ENCODE peak calls at places on chromosomes 3 and 15, in seven cellular contexts. I is nephron progenitor cell, M is AG10803, L is glutamatergic neuron, N is H9, S is mucosa of descending colon, X is AG04450. G is an unnamed sample.

GRCh38 chr3:71964170-71964569 is 179.2 kb upstream of the PROK2 start:
- DNase-seq in I (no peak), M (no peak), L (no peak), N (no peak), S (no peak), X (no peak), G (no peak)

GRCh38 chr15:51765751-51766150 is 14.4 kb downstream of the TMOD2 start:
- DNase-seq in I (no peak), M (no peak), L (no peak), N (no peak), S (no peak), X (no peak), G (no peak)

GRCh38 chr3:183006396-183007002 is 26.2 kb upstream of the DCUN1D1 start:
- DNase-seq in I (no peak), M (no peak), L (no peak), N (peak; percentile 46), S (no peak), X (no peak), G (no peak)

GRCh38 chr15:37995461-37996347 is 61.3 kb downstream of the TMCO5A start:
- DNase-seq in I (peak; percentile 47), M (peak; percentile 72), L (no peak), N (no peak), S (no peak), X (peak; percentile 27), G (peak; percentile 30)

GRCh38 chr3:33490641-33491241 is 50.5 kb upstream of the UBP1 start:
- DNase-seq in I (no peak), M (no peak), L (peak; percentile 24), N (no peak), S (no peak), X (no peak), G (no peak)

GRCh38 chr15:65771870-65772269 is 20.2 kb downstream of the DENND4A start:
- DNase-seq in I (no peak), M (no peak), L (no peak), N (no peak), S (no peak), X (no peak), G (no peak)

GRCh38 chr3:64311424-64311920 is 86.2 kb upstream of the PRICKLE2 start:
- DNase-seq in I (no peak), M (peak; percentile 54), L (no peak), N (no peak), S (no peak), X (no peak), G (no peak)

GRCh38 chr3:59856921-59857320 is 807.1 kb upstream of the CFAP20DC start:
- DNase-seq in I (no peak), M (no peak), L (no peak), N (no peak), S (no peak), X (no peak), G (no peak)

GRCh38 chr3:63343674-63344073 is 65.6 kb downstream of the SYNPR start:
- DNase-seq in I (no peak), M (peak; percentile 98), L (peak; percentile 26), N (peak; percentile 77), S (peak; percentile 70), X (peak; percentile 69), G (peak; percentile 98)

GRCh38 chr3:137385922-137386321 is 378.2 kb upstream of the SOX14 start:
- DNase-seq in I (no peak), M (no peak), L (no peak), N (no peak), S (no peak), X (no peak), G (no peak)

GRCh38 chr3:139935071-139935865 is at the start of gene CLSTN2:
- DNase-seq in I (peak; percentile 87), M (peak; percentile 7), L (peak; percentile 89), N (peak; percentile 80), S (peak; percentile 57), X (no peak), G (no peak)

GRCh38 chr15:39358441-39359041 is 222.3 kb upstream of the THBS1 start:
- DNase-seq in I (no peak), M (peak; percentile 70), L (no peak), N (no peak), S (no peak), X (peak; percentile 37), G (no peak)

GRCh38 chr15:88651293-88651692 is 12.5 kb downstream of the ISG20 start:
- DNase-seq in I (no peak), M (peak; percentile 34), L (no peak), N (no peak), S (no peak), X (no peak), G (no peak)

GRCh38 chr15:29939404-29939803 is 117.1 kb upstream of the TJP1 start:
- DNase-seq in I (no peak), M (peak; percentile 22), L (no peak), N (no peak), S (no peak), X (no peak), G (no peak)

GRCh38 chr3:51538115-51538458 is 432 bp upstream of the RAD54L2 start:
- DNase-seq in I (peak; percentile 5), M (no peak), L (no peak), N (peak; percentile 33), S (no peak), X (no peak), G (no peak)

GRCh38 chr3:124885466-124886167 is 1.5 kb downstream of the ITGB5 start:
- DNase-seq in I (peak; percentile 38), M (peak; percentile 85), L (no peak), N (peak; percentile 51), S (no peak), X (no peak), G (no peak)

GRCh38 chr3:190306513-190307163 is 15.6 kb downstream of the CLDN1 start:
- DNase-seq in I (no peak), M (peak; percentile 82), L (no peak), N (no peak), S (no peak), X (no peak), G (no peak)

GRCh38 chr15:32004249-32004648 is 26.1 kb upstream of the CHRNA7 start:
- DNase-seq in I (no peak), M (no peak), L (no peak), N (no peak), S (no peak), X (no peak), G (no peak)

GRCh38 chr3:185866555-185866954 is 41.7 kb upstream of the IGF2BP2 start:
- DNase-seq in I (no peak), M (no peak), L (no peak), N (no peak), S (no peak), X (no peak), G (no peak)

GRCh38 chr3:14123308-14124222 is 1.1 kb downstream of the CHCHD4 start:
- DNase-seq in I (no peak), M (no peak), L (no peak), N (no peak), S (no peak), X (no peak), G (no peak)

GRCh38 chr3:197482001-197482400 is 73.8 kb downstream of the BDH1 start:
- DNase-seq in I (no peak), M (no peak), L (no peak), N (no peak), S (peak; percentile 4), X (no peak), G (no peak)

GRCh38 chr15:88066758-88067157 is 189.8 kb downstream of the NTRK3 start:
- DNase-seq in I (no peak), M (no peak), L (no peak), N (no peak), S (no peak), X (no peak), G (no peak)

GRCh38 chr3:77081240-77081661 is 41.4 kb downstream of the ROBO2 start:
- DNase-seq in I (no peak), M (no peak), L (no peak), N (no peak), S (no peak), X (peak; percentile 36), G (peak; percentile 11)

GRCh38 chr3:40336511-40337135 is 27.1 kb downstream of the EIF1B start:
- DNase-seq in I (no peak), M (no peak), L (no peak), N (no peak), S (no peak), X (no peak), G (no peak)

GRCh38 chr3:183775781-183776180 is 49.6 kb downstream of the MAP6D1 start:
- DNase-seq in I (no peak), M (peak; percentile 14), L (no peak), N (no peak), S (no peak), X (no peak), G (no peak)

DNA sequence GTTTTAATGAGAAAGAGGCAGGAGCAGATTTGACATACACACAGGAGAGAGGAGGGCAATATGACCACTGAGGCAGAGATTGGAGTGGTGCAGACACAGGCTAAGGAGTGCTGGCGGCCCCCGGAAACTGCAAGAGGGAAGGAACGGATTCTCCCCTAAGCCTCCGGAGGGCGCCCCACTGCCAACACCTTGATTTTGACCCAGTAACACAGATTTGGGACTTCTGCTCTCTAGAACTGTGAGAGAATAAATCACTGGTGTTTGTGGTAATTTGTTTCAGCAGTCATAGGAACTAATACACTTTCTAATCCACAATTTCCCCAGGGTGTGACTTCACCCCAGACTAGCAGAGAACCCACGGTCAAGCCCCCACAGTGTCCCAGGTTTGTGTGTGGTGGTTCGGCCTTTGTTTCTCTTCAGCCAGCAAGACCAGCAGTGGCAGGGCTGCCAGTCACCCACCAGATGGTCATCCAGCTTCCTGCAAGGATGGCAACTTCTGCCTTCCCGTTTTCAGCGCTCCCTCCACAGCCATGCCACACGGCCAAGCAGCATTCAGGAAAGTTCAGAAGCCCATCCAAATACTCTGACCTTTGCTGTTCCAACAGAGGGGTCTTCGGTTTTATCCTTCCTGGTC is 23.6 kb upstream of the TSPAN3 start:
- DNase-seq in I (no peak), M (no peak), L (no peak), N (peak; percentile 65), S (no peak), X (no peak), G (no peak)
- TF ChIP-seq CTCF in I (no peak), M (peak; percentile 12), L (no peak), N (peak; percentile 74), S (no peak), X (peak; percentile 8), G (peak; percentile 10)

GRCh38 chr3:32296251-32297204 is 58.0 kb downstream of the CMTM8 start:
- DNase-seq in I (peak; percentile 71), M (peak; percentile 59), L (peak; percentile 69), N (peak; percentile 69), S (peak; percentile 56), X (peak; percentile 21), G (peak; percentile 22)
- TF ChIP-seq CTCF in I (peak; percentile 87), M (peak; percentile 95), L (peak; percentile 89), N (peak; percentile 92), S (peak; percentile 55), X (peak; percentile 91), G (peak; percentile 83)

GRCh38 chr15:60006203-60006782 is 2.2 kb downstream of the FOXB1 start:
- DNase-seq in I (peak; percentile 81), M (peak; percentile 15), L (peak; percentile 57), N (peak; percentile 90), S (peak; percentile 57), X (no peak), G (no peak)
- TF ChIP-seq CTCF in I (no peak), M (no peak), L (no peak), N (no peak), S (no peak), X (no peak), G (no peak)

GRCh38 chr15:41827290-41827879 is 507 bp upstream of the JMJD7 start:
- DNase-seq in I (peak; percentile 29), M (no peak), L (no peak), N (peak; percentile 68), S (peak; percentile 59), X (no peak), G (no peak)
- TF ChIP-seq CTCF in I (no peak), M (no peak), L (no peak), N (no peak), S (no peak), X (peak; percentile 10), G (no peak)